ENCODE peak calls at places on chromosome 1, in seven cellular contexts. U is HepG2, A is fibroblast of pulmonary artery, C is endothelial cell, E is astrocyte of the spinal cord, K is GM12865, O is WTC11. L is an unnamed sample.

GRCh38 chr1:115454835-115455511 is 116.9 kb upstream of the NGF start:
- DNase-seq in U (no peak), A (no peak), C (no peak), E (peak), K (no peak), O (no peak), L (no peak)

GRCh38 chr1:192703283-192704206 is 67.6 kb downstream of the RGS13 start:
- DNase-seq in U (no peak), A (no peak), C (no peak), E (no peak), K (peak), O (no peak), L (peak)

GRCh38 chr1:85042413-85042812 is 5.9 kb downstream of the MCOLN3 start:
- DNase-seq in U (no peak), A (no peak), C (no peak), E (no peak), K (no peak), O (no peak), L (no peak)

GRCh38 chr1:111139234-111139955 is 498 bp downstream of the DRAM2 start:
- DNase-seq in U (peak), A (peak), C (peak), E (peak), K (peak), O (peak), L (no peak)

GRCh38 chr1:171296897-171297296 is 17.1 kb upstream of the FMO4 start:
- DNase-seq in U (no peak), A (no peak), C (no peak), E (no peak), K (no peak), O (no peak), L (no peak)

GRCh38 chr1:198359024-198359653 is 181.3 kb downstream of the ATP6V1G3 start:
- DNase-seq in U (peak), A (peak), C (no peak), E (peak), K (peak), O (no peak), L (no peak)

GRCh38 chr1:2593251-2593878 is 6.8 kb downstream of the PRXL2B start:
- DNase-seq in U (no peak), A (no peak), C (no peak), E (no peak), K (no peak), O (no peak), L (no peak)

GRCh38 chr1:157993179-157994080 is at the start of gene KIRREL1:
- DNase-seq in U (no peak), A (peak), C (peak), E (peak), K (no peak), O (peak), L (no peak)

GRCh38 chr1:231931846-231932454 is 305.4 kb downstream of the DISC1 start:
- DNase-seq in U (no peak), A (no peak), C (no peak), E (no peak), K (peak), O (peak), L (peak)
- TF ChIP-seq CTCF in U (peak), A (peak), C (peak), E (peak), K (peak), O (peak), L (no peak)

GRCh38 chr1:28552482-28553228 is at the start of gene TRNAU1AP:
- DNase-seq in U (peak), A (peak), C (peak), E (peak), K (peak), O (peak), L (peak)
- TF ChIP-seq CTCF in U (no peak), A (no peak), C (no peak), E (no peak), K (no peak), O (no peak), L (no peak)

GRCh38 chr1:22365331-22366295 is 86.0 kb upstream of the ZBTB40 start:
- DNase-seq in U (no peak), A (no peak), C (no peak), E (peak), K (no peak), O (no peak), L (no peak)

GRCh38 chr1:22364764-22365163 is 86.9 kb upstream of the ZBTB40 start:
- DNase-seq in U (no peak), A (no peak), C (no peak), E (no peak), K (no peak), O (peak), L (no peak)

GRCh38 chr1:22363403-22364325 is 88.0 kb upstream of the ZBTB40 start:
- DNase-seq in U (no peak), A (no peak), C (no peak), E (no peak), K (no peak), O (no peak), L (no peak)

GRCh38 chr1:22362626-22363402 is 88.8 kb upstream of the ZBTB40 start:
- DNase-seq in U (no peak), A (no peak), C (no peak), E (no peak), K (no peak), O (no peak), L (no peak)

DNA sequence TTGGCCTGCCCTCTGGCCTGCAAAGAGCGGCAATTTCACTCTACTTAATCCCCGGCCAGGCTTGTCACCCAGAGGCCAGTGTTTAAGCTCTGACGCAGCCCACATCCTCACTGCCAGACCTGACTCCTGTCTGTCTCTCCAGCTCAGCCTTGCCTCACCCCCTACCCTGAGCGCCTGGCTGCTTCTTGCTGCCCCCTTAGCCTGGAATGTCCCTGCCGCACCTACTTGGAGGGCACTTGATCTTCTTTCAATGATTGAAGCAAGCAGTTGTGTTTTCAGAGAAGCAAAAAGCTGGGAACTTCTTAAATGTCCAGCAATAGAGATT is 87.4 kb upstream of the ZBTB40 start:
- DNase-seq in U (no peak), A (no peak), C (no peak), E (no peak), K (no peak), O (no peak), L (no peak)
- TF ChIP-seq CTCF in U (no peak), A (no peak), C (no peak), E (no peak), K (no peak), O (no peak), L (no peak)

GRCh38 chr1:211118407-211119102 is 15.4 kb downstream of the KCNH1 start:
- DNase-seq in U (no peak), A (no peak), C (no peak), E (peak), K (no peak), O (no peak), L (no peak)
- TF ChIP-seq CTCF in U (no peak), A (no peak), C (no peak), E (no peak), K (no peak), O (no peak), L (no peak)